ENCODE peak calls at places on chromosomes 6 and 20, in seven cellular contexts. A is NCI-H510A, P is AG04449, S is MCF 10A, I is progenitor cell of endocrine pancreas, Z is KBM-7, T is SW 1271. O is an unnamed sample.

GRCh38 chr6:11851405-11851804 is 72.8 kb upstream of the ADTRP start:
- DNase-seq in T (no peak), P (peak; percentile 88), Z (no peak), I (no peak), A (no peak), S (peak; percentile 80), O (no peak)

GRCh38 chr6:31836676-31837611 is 9.4 kb downstream of the HSPA1B start:
- DNase-seq in P (no peak), S (peak; percentile 45), A (no peak), Z (no peak), I (no peak), T (no peak), O (peak; percentile 29)

GRCh38 chr20:8709627-8710026 is 359.3 kb upstream of the PLCB4 start:
- DNase-seq in A (no peak), I (no peak), P (no peak), S (peak; percentile 17), T (no peak), Z (no peak), O (no peak)

GRCh38 chr6:16635291-16635809 is 125.9 kb downstream of the ATXN1 start:
- DNase-seq in I (no peak), S (peak; percentile 13), P (no peak), T (no peak), A (no peak), Z (no peak), O (no peak)

GRCh38 chr6:12296255-12296573 is 6.1 kb downstream of the EDN1 start:
- DNase-seq in P (peak; percentile 84), T (no peak), Z (no peak), A (no peak), I (no peak), S (peak; percentile 82), O (no peak)

GRCh38 chr6:26251354-26252081 is 113.5 kb upstream of the BTN3A2 start:
- DNase-seq in T (no peak), I (peak; percentile 30), A (peak; percentile 49), P (no peak), S (peak; percentile 96), Z (no peak), O (no peak)

GRCh38 chr20:3896302-3896701 is 7.1 kb downstream of the PANK2 start:
- DNase-seq in A (no peak), T (no peak), S (peak; percentile 61), Z (no peak), P (no peak), I (no peak), O (no peak)

GRCh38 chr6:84026721-84027164 is 6.8 kb upstream of the MRAP2 start:
- DNase-seq in T (no peak), P (no peak), S (no peak), I (no peak), Z (no peak), A (no peak), O (no peak)

GRCh38 chr6:77324851-77325250 is 138.4 kb downstream of the HTR1B start:
- DNase-seq in I (no peak), A (no peak), Z (no peak), P (no peak), T (no peak), S (no peak), O (no peak)

GRCh38 chr6:138377042-138377441 is 663 bp upstream of the SMIM28 start:
- DNase-seq in P (no peak), T (no peak), A (no peak), S (no peak), I (no peak), Z (no peak), O (no peak)

GRCh38 chr6:2931970-2932748 is 29.1 kb upstream of the SERPINB9 start:
- DNase-seq in A (peak; percentile 58), S (peak; percentile 88), T (peak; percentile 41), I (peak; percentile 78), Z (peak; percentile 91), P (peak; percentile 1), O (peak; percentile 80)

GRCh38 chr6:7073810-7074525 is 33.8 kb upstream of the RREB1 start:
- DNase-seq in A (no peak), T (no peak), I (no peak), Z (no peak), P (no peak), S (no peak), O (no peak)

GRCh38 chr20:43749734-43750294 is 23.0 kb upstream of the GTSF1L start:
- DNase-seq in A (no peak), S (peak; percentile 75), I (peak; percentile 90), Z (peak; percentile 61), T (no peak), P (no peak), O (peak; percentile 33)

GRCh38 chr6:43926644-43927524 is 156.9 kb downstream of the VEGFA start:
- DNase-seq in A (peak; percentile 53), I (peak; percentile 55), S (peak; percentile 97), P (peak; percentile 81), Z (peak; percentile 84), T (no peak), O (no peak)